ENCODE peak calls at places on chromosomes 3 and 15, in seven cellular contexts. K is H1, Y is IMR-90, H is mesenchymal stem cell, W is mesendoderm, F is H9, S is trophoblast cell. O is an unnamed sample.

GRCh38 chr3:66822059-66823009 is 175.8 kb upstream of the KBTBD8 start:
- DNase-seq in F (peak), S (peak), K (peak), W (peak), Y (peak), H (peak), O (peak)

GRCh38 chr3:197736010-197736490 is 654 bp downstream of the RUBCN start:
- DNase-seq in Y (no peak), S (peak), F (peak), W (peak), H (peak), K (no peak), O (no peak)

GRCh38 chr3:188124184-188124583 is 29.8 kb upstream of the LPP start:
- DNase-seq in H (peak), F (no peak), S (no peak), K (no peak), Y (peak), W (no peak), O (no peak)

GRCh38 chr15:68113273-68113672 is 59.2 kb downstream of the PIAS1 start:
- DNase-seq in F (no peak), S (peak), W (no peak), K (no peak), Y (peak), H (peak), O (no peak)

GRCh38 chr3:175392653-175393052 is 533.5 kb downstream of the NAALADL2 start:
- DNase-seq in W (no peak), K (no peak), H (peak), Y (peak), S (no peak), F (no peak), O (no peak)

GRCh38 chr15:43876872-43877271 is 50.1 kb downstream of the WDR76 start:
- DNase-seq in S (no peak), Y (no peak), H (no peak), F (no peak), K (no peak), W (no peak), O (no peak)

GRCh38 chr15:87959658-87960057 is 296.9 kb downstream of the NTRK3 start:
- DNase-seq in Y (no peak), W (no peak), F (no peak), S (no peak), H (no peak), K (no peak), O (no peak)

GRCh38 chr3:166257715-166258114 is 420.5 kb upstream of the BCHE start:
- DNase-seq in H (no peak), K (no peak), W (no peak), S (no peak), Y (no peak), F (no peak), O (no peak)

GRCh38 chr3:39718674-39719595 is 90.5 kb upstream of the MYRIP start:
- DNase-seq in F (no peak), H (peak), W (peak), S (peak), Y (peak), K (no peak), O (no peak)

GRCh38 chr3:160564205-160564922 is 1.0 kb downstream of the KPNA4 start:
- DNase-seq in F (no peak), S (no peak), H (peak), K (no peak), W (peak), Y (no peak), O (peak)

GRCh38 chr15:54088837-54089236 is 110.6 kb downstream of the UNC13C start:
- DNase-seq in W (no peak), S (no peak), H (no peak), K (no peak), Y (no peak), F (no peak), O (no peak)

GRCh38 chr15:43511012-43511885 is 6.2 kb upstream of the MAP1A start:
- DNase-seq in H (peak), S (peak), F (peak), Y (no peak), W (peak), K (no peak), O (no peak)

GRCh38 chr15:69668049-69668705 is 215.6 kb downstream of the RPLP1 start:
- DNase-seq in F (no peak), K (no peak), W (no peak), S (no peak), Y (no peak), H (no peak), O (no peak)

GRCh38 chr15:85704021-85704420 is 90.7 kb downstream of the KLHL25 start:
- DNase-seq in K (no peak), Y (peak), S (no peak), W (no peak), F (no peak), H (peak), O (no peak)

GRCh38 chr15:41967506-41968206 is 4.7 kb downstream of the EHD4 start:
- DNase-seq in W (no peak), F (no peak), H (peak), S (peak), K (no peak), Y (peak), O (no peak)

GRCh38 chr3:161475905-161476304 is 20.7 kb upstream of the OTOL1 start:
- DNase-seq in S (peak), W (no peak), F (no peak), H (peak), K (no peak), Y (peak), O (no peak)

GRCh38 chr15:64693134-64693533 is 82.3 kb downstream of the RBPMS2 start:
- DNase-seq in K (no peak), S (peak), Y (peak), F (no peak), W (no peak), H (peak), O (no peak)

GRCh38 chr15:60396100-60396499 is 1.7 kb downstream of the ANXA2 start:
- DNase-seq in W (peak), Y (no peak), H (peak), S (peak), F (no peak), K (no peak), O (no peak)

GRCh38 chr3:178112134-178112533 is 424.1 kb upstream of the KCNMB2 start:
- DNase-seq in S (no peak), Y (no peak), F (peak), H (no peak), W (peak), K (no peak), O (no peak)
- H3K4ac ChIP-seq in S (no peak), Y (no peak), F (no peak), H (no peak), W (no peak), K (no peak), O (no peak)

DNA sequence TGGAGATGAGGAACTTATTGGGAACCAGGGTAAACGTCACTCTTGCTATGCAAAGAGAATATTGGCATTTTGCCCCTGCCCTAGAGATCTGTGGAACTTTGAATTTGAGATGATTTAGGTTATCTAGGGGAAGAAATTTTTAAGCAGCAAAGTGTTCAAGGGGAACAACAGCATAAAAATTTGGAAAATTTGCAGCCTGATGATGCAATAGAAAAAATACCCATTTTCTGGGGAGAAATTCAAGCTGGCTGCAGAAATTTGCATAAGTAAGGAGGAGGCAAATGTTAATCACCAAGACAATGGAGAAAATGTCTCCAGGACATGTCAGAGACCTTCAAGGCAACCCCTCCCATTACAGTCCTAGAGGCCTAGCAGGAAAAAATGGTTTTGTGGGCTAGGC is 4.4 kb upstream of the RPL32 start:
- DNase-seq in H (no peak), Y (no peak), F (no peak), S (no peak), W (no peak), K (no peak), O (no peak)
- H3K4ac ChIP-seq in H (no peak), Y (no peak), F (no peak), S (no peak), W (no peak), K (no peak), O (no peak)

GRCh38 chr15:62610499-62610898 is 432.0 kb upstream of the TPM1 start:
- DNase-seq in F (no peak), Y (no peak), W (no peak), H (no peak), S (no peak), K (no peak), O (no peak)
- H3K4ac ChIP-seq in F (no peak), Y (no peak), W (no peak), H (no peak), S (no peak), K (no peak), O (no peak)

GRCh38 chr15:95606551-95606950 is 723.9 kb upstream of the NR2F2 start:
- DNase-seq in Y (no peak), K (no peak), W (no peak), H (no peak), S (no peak), F (no peak), O (no peak)
- H3K4ac ChIP-seq in Y (no peak), K (no peak), W (no peak), H (no peak), S (no peak), F (no peak), O (no peak)

GRCh38 chr15:90698629-90699028 is 18.5 kb upstream of the BLM start:
- DNase-seq in W (no peak), Y (no peak), H (no peak), S (no peak), K (no peak), F (no peak), O (no peak)
- H3K4ac ChIP-seq in W (no peak), Y (no peak), H (no peak), S (no peak), K (no peak), F (no peak), O (no peak)